ENCODE peak calls at places on chromosomes 6 and 20, in five cellular contexts. N is stomach; M is stimulated activated CD4-positive, alpha-beta T cell treated with anti-CD3 and anti-CD28 coated beads, Interleukin-12 subunit alpha, Interleukin-12 subunit beta, amount 100 ng/mL, for 4 hours; V is fibroblast of mammary gland; Y is NB4. X is an unnamed sample.

GRCh38 chr20:19740503-19740902 is 17.6 kb upstream of the RIN2 start:
- DNase-seq in N (no peak), M (no peak), V (no peak), Y (no peak), X (no peak)

GRCh38 chr20:13552061-13552460 is 86.7 kb downstream of the TASP1 start:
- DNase-seq in N (no peak), M (no peak), V (peak), Y (no peak), X (no peak)

GRCh38 chr20:4041748-4042411 is 26.5 kb upstream of the RNF24 start:
- DNase-seq in N (peak), M (no peak), V (peak), Y (peak), X (peak)

GRCh38 chr20:10263385-10264165 is 44.9 kb downstream of the SNAP25 start:
- DNase-seq in N (no peak), M (no peak), V (peak), Y (no peak), X (no peak)

GRCh38 chr20:41150664-41151063 is 13.3 kb downstream of the PLCG1 start:
- DNase-seq in N (no peak), M (no peak), V (peak), Y (peak), X (no peak)

GRCh38 chr6:108744996-108745395 is 103.2 kb upstream of the ARMC2 start:
- DNase-seq in N (no peak), M (no peak), V (no peak), Y (no peak), X (no peak)

GRCh38 chr6:73152998-73153757 is 72.1 kb downstream of the KHDC1L start:
- DNase-seq in N (no peak), M (no peak), V (peak), Y (no peak), X (no peak)

GRCh38 chr20:36847009-36847709 is 28.8 kb upstream of the TLDC2 start:
- DNase-seq in N (peak), M (no peak), V (peak), Y (no peak), X (no peak)

GRCh38 chr6:50820590-50821234 is 2.0 kb downstream of the TFAP2B start:
- DNase-seq in N (no peak), M (no peak), V (no peak), Y (no peak), X (no peak)

GRCh38 chr6:169452117-169452868 is 198.6 kb upstream of the THBS2 start:
- DNase-seq in N (peak), M (no peak), V (peak), Y (no peak), X (peak)